ENCODE peak calls at places on chromosomes 13 and 19, in nine cellular contexts. One of them, this sample, is unnamed.
A peak's percentile ranks its signal among the peaks of the same experiment; 100 is the strongest.

GRCh38 chr13:74301200-74302063 is 167.2 kb upstream of the KLF12 start:
- DNase-seq in IMR-90: peak; percentile 24
- DNase-seq in upper lobe of right lung: no peak
- DNase-seq in dorsolateral prefrontal cortex: no peak
- DNase-seq in CD8-positive, alpha-beta T cell: no peak
- DNase-seq in SJSA1: no peak
- DNase-seq in endodermal cell: peak; percentile 50
- DNase-seq in fibroblast of lung: peak; percentile 12
- DNase-seq in tibial nerve: no peak
- DNase-seq in this sample: no peak

GRCh38 chr13:37701972-37702371 is 103.4 kb upstream of the POSTN start:
- DNase-seq in upper lobe of right lung: no peak
- DNase-seq in endodermal cell: no peak
- DNase-seq in tibial nerve: no peak
- DNase-seq in dorsolateral prefrontal cortex: no peak
- DNase-seq in fibroblast of lung: peak; percentile 99
- DNase-seq in IMR-90: peak; percentile 99
- DNase-seq in SJSA1: no peak
- DNase-seq in CD8-positive, alpha-beta T cell: no peak
- DNase-seq in this sample: no peak

GRCh38 chr13:33911521-33911920 is 93.6 kb downstream of the RFC3 start:
- DNase-seq in IMR-90: no peak
- DNase-seq in SJSA1: no peak
- DNase-seq in tibial nerve: no peak
- DNase-seq in upper lobe of right lung: no peak
- DNase-seq in endodermal cell: no peak
- DNase-seq in CD8-positive, alpha-beta T cell: no peak
- DNase-seq in dorsolateral prefrontal cortex: no peak
- DNase-seq in fibroblast of lung: no peak
- DNase-seq in this sample: no peak

GRCh38 chr19:7846247-7846646 is 16.2 kb downstream of the EVI5L start:
- DNase-seq in dorsolateral prefrontal cortex: no peak
- DNase-seq in tibial nerve: no peak
- DNase-seq in CD8-positive, alpha-beta T cell: no peak
- DNase-seq in endodermal cell: peak; percentile 32
- DNase-seq in SJSA1: no peak
- DNase-seq in upper lobe of right lung: no peak
- DNase-seq in fibroblast of lung: no peak
- DNase-seq in IMR-90: no peak
- DNase-seq in this sample: no peak

GRCh38 chr13:41648314-41648935 is 191.1 kb downstream of the RGCC start:
- DNase-seq in CD8-positive, alpha-beta T cell: no peak
- DNase-seq in SJSA1: no peak
- DNase-seq in tibial nerve: no peak
- DNase-seq in endodermal cell: no peak
- DNase-seq in fibroblast of lung: no peak
- DNase-seq in IMR-90: peak; percentile 72
- DNase-seq in upper lobe of right lung: no peak
- DNase-seq in dorsolateral prefrontal cortex: no peak
- DNase-seq in this sample: no peak

GRCh38 chr13:68727165-68727564 is 1380.5 kb upstream of the ATXN8OS start:
- DNase-seq in dorsolateral prefrontal cortex: no peak
- DNase-seq in IMR-90: peak; percentile 0
- DNase-seq in fibroblast of lung: no peak
- DNase-seq in SJSA1: no peak
- DNase-seq in endodermal cell: no peak
- DNase-seq in upper lobe of right lung: no peak
- DNase-seq in tibial nerve: no peak
- DNase-seq in CD8-positive, alpha-beta T cell: no peak
- DNase-seq in this sample: no peak

GRCh38 chr19:7216373-7216902 is 77.8 kb downstream of the INSR start:
- DNase-seq in upper lobe of right lung: no peak
- DNase-seq in CD8-positive, alpha-beta T cell: no peak
- DNase-seq in tibial nerve: no peak
- DNase-seq in dorsolateral prefrontal cortex: no peak
- DNase-seq in IMR-90: no peak
- DNase-seq in SJSA1: no peak
- DNase-seq in fibroblast of lung: no peak
- DNase-seq in endodermal cell: no peak
- DNase-seq in this sample: no peak

GRCh38 chr13:21834511-21834910 is 163.6 kb downstream of the FGF9 start:
- DNase-seq in endodermal cell: no peak
- DNase-seq in SJSA1: no peak
- DNase-seq in fibroblast of lung: no peak
- DNase-seq in IMR-90: no peak
- DNase-seq in dorsolateral prefrontal cortex: no peak
- DNase-seq in CD8-positive, alpha-beta T cell: no peak
- DNase-seq in upper lobe of right lung: no peak
- DNase-seq in tibial nerve: no peak
- DNase-seq in this sample: no peak

DNA sequence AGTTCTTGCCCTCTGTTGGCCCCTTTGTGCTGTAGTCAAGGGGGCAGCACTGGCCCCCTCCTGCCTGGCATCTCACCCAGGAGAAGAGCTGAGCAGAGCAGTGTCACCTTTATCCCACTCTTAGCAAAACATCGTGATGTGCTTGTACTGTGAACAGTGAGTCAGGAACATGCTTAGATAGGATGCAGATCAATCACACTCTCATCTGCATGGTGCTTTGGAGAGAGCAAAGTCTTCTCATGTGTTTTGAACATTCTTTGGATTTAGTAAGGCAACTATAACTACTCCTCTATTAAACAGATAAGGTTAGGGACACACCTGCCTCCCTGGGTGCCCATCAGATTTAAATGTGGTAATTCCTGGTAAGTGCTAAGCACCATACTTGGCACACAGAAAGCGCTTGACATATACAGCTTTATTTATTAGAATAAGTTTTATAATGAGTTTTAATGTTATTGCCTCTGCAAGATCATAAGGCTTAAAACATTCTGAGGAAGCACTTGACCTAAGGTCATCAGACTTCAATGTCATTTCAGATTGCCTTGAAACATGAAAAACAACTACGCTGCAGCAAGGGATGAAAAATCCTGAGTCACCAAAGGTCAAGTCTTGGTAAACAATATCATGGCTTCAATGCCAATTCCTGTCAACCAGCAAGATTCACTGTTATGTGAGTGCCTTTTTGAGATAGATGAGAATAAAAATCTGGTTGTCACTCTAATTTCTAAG is 82.4 kb upstream of the IRS2 start:
- DNase-seq in tibial nerve: no peak
- DNase-seq in upper lobe of right lung: no peak
- DNase-seq in endodermal cell: no peak
- DNase-seq in IMR-90: peak; percentile 17
- DNase-seq in fibroblast of lung: peak; percentile 14
- DNase-seq in dorsolateral prefrontal cortex: no peak
- DNase-seq in SJSA1: peak; percentile 50
- DNase-seq in CD8-positive, alpha-beta T cell: no peak
- DNase-seq in this sample: no peak
- H3K27ac ChIP-seq in tibial nerve: peak overlapping the region; percentile 38
- H3K27ac ChIP-seq in upper lobe of right lung: peak overlapping the region; percentile 65
- H3K27ac ChIP-seq in endodermal cell: no peak overlapping the region
- H3K27ac ChIP-seq in IMR-90: no peak overlapping the region
- H3K27ac ChIP-seq in fibroblast of lung: no peak overlapping the region
- H3K27ac ChIP-seq in dorsolateral prefrontal cortex: peak overlapping the region; percentile 77
- H3K27ac ChIP-seq in SJSA1: no peak overlapping the region
- H3K27ac ChIP-seq in CD8-positive, alpha-beta T cell: no peak overlapping the region
- H3K27ac ChIP-seq in this sample: no peak overlapping the region

GRCh38 chr13:71021810-71022422 is 845.1 kb downstream of the DACH1 start:
- DNase-seq in CD8-positive, alpha-beta T cell: no peak
- DNase-seq in dorsolateral prefrontal cortex: no peak
- DNase-seq in upper lobe of right lung: no peak
- DNase-seq in SJSA1: no peak
- DNase-seq in endodermal cell: no peak
- DNase-seq in IMR-90: no peak
- DNase-seq in tibial nerve: no peak
- DNase-seq in fibroblast of lung: no peak
- DNase-seq in this sample: no peak
- H3K4me3 ChIP-seq in CD8-positive, alpha-beta T cell: no peak overlapping the region
- H3K4me3 ChIP-seq in dorsolateral prefrontal cortex: no peak overlapping the region
- H3K4me3 ChIP-seq in upper lobe of right lung: no peak overlapping the region
- H3K4me3 ChIP-seq in SJSA1: no peak overlapping the region
- H3K4me3 ChIP-seq in endodermal cell: no peak overlapping the region
- H3K4me3 ChIP-seq in IMR-90: no peak overlapping the region
- H3K4me3 ChIP-seq in tibial nerve: no peak overlapping the region
- H3K4me3 ChIP-seq in fibroblast of lung: no peak overlapping the region
- H3K4me3 ChIP-seq in this sample: no peak overlapping the region

DNA sequence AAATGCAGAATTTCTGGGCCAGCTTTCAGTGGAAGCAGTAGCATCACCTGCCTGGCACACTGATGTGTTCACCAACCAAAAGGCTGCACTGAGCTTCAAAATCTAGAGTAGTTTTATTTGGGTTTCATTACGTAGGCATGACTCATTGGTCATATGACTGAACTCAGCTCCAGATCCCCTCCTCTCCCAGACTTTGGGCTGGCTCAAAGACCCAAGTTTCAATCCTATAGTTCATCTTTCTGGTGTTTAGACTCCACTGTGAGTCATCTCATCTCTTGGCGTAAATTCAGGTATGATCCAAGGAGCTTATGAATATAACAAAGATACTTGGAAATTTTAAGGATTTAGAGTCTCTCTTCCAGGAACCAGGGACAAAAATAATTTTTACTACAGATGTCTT is 17.7 kb downstream of the ZMYM5 start:
- DNase-seq in tibial nerve: no peak
- DNase-seq in dorsolateral prefrontal cortex: no peak
- DNase-seq in fibroblast of lung: peak; percentile 99
- DNase-seq in endodermal cell: no peak
- DNase-seq in upper lobe of right lung: no peak
- DNase-seq in CD8-positive, alpha-beta T cell: no peak
- DNase-seq in SJSA1: peak; percentile 47
- DNase-seq in IMR-90: peak; percentile 99
- DNase-seq in this sample: peak; percentile 31
- H3K27ac ChIP-seq in tibial nerve: peak overlapping the region; percentile 78
- H3K27ac ChIP-seq in dorsolateral prefrontal cortex: peak overlapping the region; percentile 42
- H3K27ac ChIP-seq in fibroblast of lung: peak overlapping the region; percentile 63
- H3K27ac ChIP-seq in endodermal cell: no peak overlapping the region
- H3K27ac ChIP-seq in upper lobe of right lung: no peak overlapping the region
- H3K27ac ChIP-seq in CD8-positive, alpha-beta T cell: no peak overlapping the region
- H3K27ac ChIP-seq in SJSA1: no peak overlapping the region
- H3K27ac ChIP-seq in IMR-90: no peak overlapping the region
- H3K27ac ChIP-seq in this sample: peak overlapping the region; percentile 43

GRCh38 chr19:46411088-46412033 is 2.0 kb downstream of the CCDC8 start:
- DNase-seq in fibroblast of lung: no peak
- DNase-seq in upper lobe of right lung: no peak
- DNase-seq in CD8-positive, alpha-beta T cell: no peak
- DNase-seq in tibial nerve: no peak
- DNase-seq in endodermal cell: no peak
- DNase-seq in SJSA1: no peak
- DNase-seq in dorsolateral prefrontal cortex: no peak
- DNase-seq in IMR-90: no peak
- DNase-seq in this sample: peak; percentile 39

GRCh38 chr19:46412034-46412982 is 1.1 kb downstream of the CCDC8 start:
- DNase-seq in IMR-90: no peak
- DNase-seq in dorsolateral prefrontal cortex: no peak
- DNase-seq in endodermal cell: peak; percentile 72
- DNase-seq in upper lobe of right lung: no peak
- DNase-seq in fibroblast of lung: no peak
- DNase-seq in CD8-positive, alpha-beta T cell: no peak
- DNase-seq in tibial nerve: no peak
- DNase-seq in SJSA1: no peak
- DNase-seq in this sample: peak; percentile 50

GRCh38 chr19:46416077-46416709 is 2.8 kb upstream of the CCDC8 start:
- DNase-seq in SJSA1: peak; percentile 94
- DNase-seq in IMR-90: peak; percentile 75
- DNase-seq in tibial nerve: peak; percentile 58
- DNase-seq in dorsolateral prefrontal cortex: peak; percentile 74
- DNase-seq in CD8-positive, alpha-beta T cell: peak; percentile 48
- DNase-seq in fibroblast of lung: peak; percentile 83
- DNase-seq in endodermal cell: peak; percentile 97
- DNase-seq in upper lobe of right lung: peak; percentile 92
- DNase-seq in this sample: peak; percentile 97

GRCh38 chr19:46412983-46413261 is 442 bp downstream of the CCDC8 start:
- DNase-seq in IMR-90: no peak
- DNase-seq in upper lobe of right lung: no peak
- DNase-seq in dorsolateral prefrontal cortex: no peak
- DNase-seq in tibial nerve: no peak
- DNase-seq in fibroblast of lung: no peak
- DNase-seq in SJSA1: no peak
- DNase-seq in CD8-positive, alpha-beta T cell: no peak
- DNase-seq in endodermal cell: no peak
- DNase-seq in this sample: no peak

GRCh38 chr19:46413262-46414031 is at the start of gene CCDC8:
- DNase-seq in IMR-90: peak; percentile 92
- DNase-seq in fibroblast of lung: peak; percentile 98
- DNase-seq in CD8-positive, alpha-beta T cell: no peak
- DNase-seq in dorsolateral prefrontal cortex: no peak
- DNase-seq in SJSA1: peak; percentile 94
- DNase-seq in tibial nerve: peak; percentile 47
- DNase-seq in endodermal cell: peak; percentile 98
- DNase-seq in upper lobe of right lung: peak; percentile 88
- DNase-seq in this sample: peak; percentile 98
- H3K4me3 ChIP-seq in IMR-90: peak within 1 kb of the TSS; percentile 57
- H3K4me3 ChIP-seq in fibroblast of lung: peak within 1 kb of the TSS; percentile 49
- H3K4me3 ChIP-seq in CD8-positive, alpha-beta T cell: no peak within 1 kb of the TSS
- H3K4me3 ChIP-seq in dorsolateral prefrontal cortex: peak within 1 kb of the TSS; percentile 42
- H3K4me3 ChIP-seq in SJSA1: peak within 1 kb of the TSS; percentile 48
- H3K4me3 ChIP-seq in tibial nerve: peak within 1 kb of the TSS; percentile 38
- H3K4me3 ChIP-seq in endodermal cell: peak within 1 kb of the TSS; percentile 91
- H3K4me3 ChIP-seq in upper lobe of right lung: peak within 1 kb of the TSS; percentile 56
- H3K4me3 ChIP-seq in this sample: peak within 1 kb of the TSS; percentile 64

DNA sequence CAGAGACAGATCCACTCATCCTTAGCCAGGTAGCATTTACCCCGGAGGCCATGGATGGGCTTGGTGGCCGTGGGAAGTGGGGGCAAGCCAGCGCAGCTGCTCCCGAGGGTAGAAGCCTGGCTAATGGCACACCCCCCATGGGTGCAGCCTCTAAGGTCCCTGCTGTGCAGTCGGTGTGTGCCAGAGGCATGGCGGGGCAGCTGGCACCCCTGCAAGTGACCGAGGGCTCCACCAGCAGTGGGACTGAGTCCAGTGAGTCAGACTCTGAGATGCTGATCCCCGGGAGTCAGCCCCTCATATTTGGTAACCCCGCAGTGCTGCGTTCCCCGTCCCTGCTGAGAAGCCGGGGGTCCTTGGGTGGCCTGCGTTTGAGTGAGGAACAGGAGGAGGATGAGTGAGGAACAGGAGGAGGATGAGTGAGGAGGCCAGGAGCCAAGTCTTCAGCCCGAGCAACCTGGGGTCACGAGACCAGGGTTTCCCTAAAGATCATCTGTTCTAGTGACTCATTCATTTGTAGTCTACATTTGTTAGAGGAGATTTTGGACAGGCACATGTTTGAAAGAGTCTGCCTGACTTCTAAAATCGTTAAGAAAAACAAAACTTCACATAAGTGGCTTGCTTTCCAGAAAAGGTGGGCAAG is 180.7 kb downstream of the STK24 start:
- DNase-seq in tibial nerve: no peak
- DNase-seq in IMR-90: peak; percentile 6
- DNase-seq in fibroblast of lung: no peak
- DNase-seq in endodermal cell: peak; percentile 34
- DNase-seq in upper lobe of right lung: no peak
- DNase-seq in CD8-positive, alpha-beta T cell: no peak
- DNase-seq in dorsolateral prefrontal cortex: no peak
- DNase-seq in SJSA1: no peak
- DNase-seq in this sample: no peak
- H3K27ac ChIP-seq in tibial nerve: no peak overlapping the region
- H3K27ac ChIP-seq in IMR-90: no peak overlapping the region
- H3K27ac ChIP-seq in fibroblast of lung: no peak overlapping the region
- H3K27ac ChIP-seq in endodermal cell: no peak overlapping the region
- H3K27ac ChIP-seq in upper lobe of right lung: no peak overlapping the region
- H3K27ac ChIP-seq in CD8-positive, alpha-beta T cell: no peak overlapping the region
- H3K27ac ChIP-seq in dorsolateral prefrontal cortex: no peak overlapping the region
- H3K27ac ChIP-seq in SJSA1: no peak overlapping the region
- H3K27ac ChIP-seq in this sample: no peak overlapping the region

GRCh38 chr19:43783636-43784035 is 2.9 kb upstream of the KCNN4 start:
- DNase-seq in CD8-positive, alpha-beta T cell: no peak
- DNase-seq in tibial nerve: no peak
- DNase-seq in SJSA1: no peak
- DNase-seq in IMR-90: no peak
- DNase-seq in endodermal cell: no peak
- DNase-seq in dorsolateral prefrontal cortex: no peak
- DNase-seq in fibroblast of lung: no peak
- DNase-seq in upper lobe of right lung: no peak
- DNase-seq in this sample: no peak
- H3K4me3 ChIP-seq in CD8-positive, alpha-beta T cell: no peak overlapping the region
- H3K4me3 ChIP-seq in tibial nerve: no peak overlapping the region
- H3K4me3 ChIP-seq in SJSA1: no peak overlapping the region
- H3K4me3 ChIP-seq in IMR-90: no peak overlapping the region
- H3K4me3 ChIP-seq in endodermal cell: no peak overlapping the region
- H3K4me3 ChIP-seq in dorsolateral prefrontal cortex: no peak overlapping the region
- H3K4me3 ChIP-seq in fibroblast of lung: no peak overlapping the region
- H3K4me3 ChIP-seq in upper lobe of right lung: no peak overlapping the region
- H3K4me3 ChIP-seq in this sample: no peak overlapping the region